ENCODE peak calls at places on chromosome 21, in nine cellular contexts. One of them, this sample, is unnamed.

GRCh38 chr21:44582980-44583799 is 2.8 kb upstream of the KRTAP10-5 start:
- DNase-seq in NCI-H345: peak; percentile 58
- DNase-seq in NCI-H1694 treated with DMSO at 0.1 percent for 48 hours: no peak
- DNase-seq in NCI-H748 treated with DMSO at 0.1 percent for 48 hours: peak; percentile 41
- DNase-seq in MV-4-11: no peak
- DNase-seq in neuronal stem cell: peak; percentile 26
- DNase-seq in caudate nucleus: no peak
- DNase-seq in GM19239: no peak
- DNase-seq in heart left ventricle: peak; percentile 33
- DNase-seq in this sample: no peak

GRCh38 chr21:41641821-41642368 is 125.0 kb downstream of the RIPK4 start:
- DNase-seq in caudate nucleus: no peak
- DNase-seq in neuronal stem cell: no peak
- DNase-seq in NCI-H748 treated with DMSO at 0.1 percent for 48 hours: no peak
- DNase-seq in GM19239: no peak
- DNase-seq in heart left ventricle: peak; percentile 68
- DNase-seq in MV-4-11: no peak
- DNase-seq in NCI-H1694 treated with DMSO at 0.1 percent for 48 hours: no peak
- DNase-seq in NCI-H345: no peak
- DNase-seq in this sample: peak; percentile 13

GRCh38 chr21:35512321-35512720 is 463.2 kb upstream of the RUNX1 start:
- DNase-seq in neuronal stem cell: no peak
- DNase-seq in NCI-H1694 treated with DMSO at 0.1 percent for 48 hours: no peak
- DNase-seq in NCI-H345: no peak
- DNase-seq in heart left ventricle: no peak
- DNase-seq in MV-4-11: peak; percentile 22
- DNase-seq in caudate nucleus: no peak
- DNase-seq in NCI-H748 treated with DMSO at 0.1 percent for 48 hours: no peak
- DNase-seq in GM19239: no peak
- DNase-seq in this sample: no peak

GRCh38 chr21:39111928-39112327 is 71.3 kb downstream of the PSMG1 start:
- DNase-seq in GM19239: no peak
- DNase-seq in NCI-H748 treated with DMSO at 0.1 percent for 48 hours: no peak
- DNase-seq in heart left ventricle: no peak
- DNase-seq in NCI-H345: no peak
- DNase-seq in caudate nucleus: no peak
- DNase-seq in neuronal stem cell: no peak
- DNase-seq in NCI-H1694 treated with DMSO at 0.1 percent for 48 hours: no peak
- DNase-seq in MV-4-11: no peak
- DNase-seq in this sample: no peak

GRCh38 chr21:43936186-43936967 is 71.4 kb downstream of the AGPAT3 start:
- DNase-seq in caudate nucleus: no peak
- DNase-seq in MV-4-11: no peak
- DNase-seq in NCI-H1694 treated with DMSO at 0.1 percent for 48 hours: no peak
- DNase-seq in NCI-H748 treated with DMSO at 0.1 percent for 48 hours: no peak
- DNase-seq in GM19239: no peak
- DNase-seq in NCI-H345: peak; percentile 15
- DNase-seq in heart left ventricle: no peak
- DNase-seq in neuronal stem cell: no peak
- DNase-seq in this sample: no peak

GRCh38 chr21:46368533-46369285 is 44.8 kb downstream of the PCNT start:
- DNase-seq in NCI-H1694 treated with DMSO at 0.1 percent for 48 hours: no peak
- DNase-seq in heart left ventricle: no peak
- DNase-seq in neuronal stem cell: no peak
- DNase-seq in caudate nucleus: no peak
- DNase-seq in NCI-H345: no peak
- DNase-seq in GM19239: peak; percentile 71
- DNase-seq in NCI-H748 treated with DMSO at 0.1 percent for 48 hours: no peak
- DNase-seq in MV-4-11: peak; percentile 71
- DNase-seq in this sample: no peak

GRCh38 chr21:26043891-26044290 is 126.7 kb downstream of the APP start:
- DNase-seq in GM19239: no peak
- DNase-seq in NCI-H345: no peak
- DNase-seq in caudate nucleus: no peak
- DNase-seq in NCI-H1694 treated with DMSO at 0.1 percent for 48 hours: no peak
- DNase-seq in NCI-H748 treated with DMSO at 0.1 percent for 48 hours: no peak
- DNase-seq in neuronal stem cell: no peak
- DNase-seq in MV-4-11: no peak
- DNase-seq in heart left ventricle: no peak
- DNase-seq in this sample: no peak

GRCh38 chr21:32917392-32918135 is 108.2 kb upstream of the OLIG2 start:
- DNase-seq in heart left ventricle: peak; percentile 62
- DNase-seq in NCI-H1694 treated with DMSO at 0.1 percent for 48 hours: no peak
- DNase-seq in NCI-H748 treated with DMSO at 0.1 percent for 48 hours: no peak
- DNase-seq in caudate nucleus: no peak
- DNase-seq in GM19239: no peak
- DNase-seq in NCI-H345: no peak
- DNase-seq in neuronal stem cell: no peak
- DNase-seq in MV-4-11: no peak
- DNase-seq in this sample: no peak

GRCh38 chr21:14096577-14096976 is 114.2 kb downstream of the LIPI start:
- DNase-seq in MV-4-11: no peak
- DNase-seq in NCI-H345: no peak
- DNase-seq in GM19239: no peak
- DNase-seq in caudate nucleus: no peak
- DNase-seq in NCI-H1694 treated with DMSO at 0.1 percent for 48 hours: no peak
- DNase-seq in neuronal stem cell: no peak
- DNase-seq in heart left ventricle: no peak
- DNase-seq in NCI-H748 treated with DMSO at 0.1 percent for 48 hours: no peak
- DNase-seq in this sample: no peak

GRCh38 chr21:45640001-45640887 is 3.3 kb upstream of the PCBP3 start:
- DNase-seq in heart left ventricle: no peak
- DNase-seq in NCI-H1694 treated with DMSO at 0.1 percent for 48 hours: no peak
- DNase-seq in neuronal stem cell: no peak
- DNase-seq in NCI-H748 treated with DMSO at 0.1 percent for 48 hours: no peak
- DNase-seq in caudate nucleus: no peak
- DNase-seq in NCI-H345: no peak
- DNase-seq in GM19239: no peak
- DNase-seq in MV-4-11: peak; percentile 60
- DNase-seq in this sample: no peak

GRCh38 chr21:43868461-43868860 is 3.4 kb downstream of the AGPAT3 start:
- DNase-seq in neuronal stem cell: no peak
- DNase-seq in MV-4-11: no peak
- DNase-seq in NCI-H1694 treated with DMSO at 0.1 percent for 48 hours: no peak
- DNase-seq in NCI-H748 treated with DMSO at 0.1 percent for 48 hours: no peak
- DNase-seq in NCI-H345: no peak
- DNase-seq in heart left ventricle: no peak
- DNase-seq in GM19239: no peak
- DNase-seq in caudate nucleus: no peak
- DNase-seq in this sample: no peak

GRCh38 chr21:46608672-46609111 is 3.8 kb upstream of the S100B start:
- DNase-seq in NCI-H748 treated with DMSO at 0.1 percent for 48 hours: no peak
- DNase-seq in GM19239: no peak
- DNase-seq in MV-4-11: no peak
- DNase-seq in heart left ventricle: no peak
- DNase-seq in neuronal stem cell: no peak
- DNase-seq in caudate nucleus: no peak
- DNase-seq in NCI-H345: no peak
- DNase-seq in NCI-H1694 treated with DMSO at 0.1 percent for 48 hours: no peak
- DNase-seq in this sample: no peak

GRCh38 chr21:34534522-34534921 is 22.5 kb upstream of the KCNE1 start:
- DNase-seq in MV-4-11: peak; percentile 97
- DNase-seq in NCI-H345: no peak
- DNase-seq in GM19239: no peak
- DNase-seq in NCI-H1694 treated with DMSO at 0.1 percent for 48 hours: no peak
- DNase-seq in heart left ventricle: no peak
- DNase-seq in neuronal stem cell: no peak
- DNase-seq in caudate nucleus: peak; percentile 49
- DNase-seq in NCI-H748 treated with DMSO at 0.1 percent for 48 hours: no peak
- DNase-seq in this sample: peak; percentile 86

GRCh38 chr21:28439852-28440251 is 552.8 kb downstream of the LTN1 start:
- DNase-seq in NCI-H748 treated with DMSO at 0.1 percent for 48 hours: no peak
- DNase-seq in GM19239: no peak
- DNase-seq in MV-4-11: no peak
- DNase-seq in neuronal stem cell: no peak
- DNase-seq in heart left ventricle: no peak
- DNase-seq in NCI-H1694 treated with DMSO at 0.1 percent for 48 hours: no peak
- DNase-seq in caudate nucleus: no peak
- DNase-seq in NCI-H345: no peak
- DNase-seq in this sample: no peak

GRCh38 chr21:26449161-26449560 is 123.9 kb downstream of the CYYR1 start:
- DNase-seq in NCI-H345: no peak
- DNase-seq in NCI-H1694 treated with DMSO at 0.1 percent for 48 hours: no peak
- DNase-seq in neuronal stem cell: no peak
- DNase-seq in NCI-H748 treated with DMSO at 0.1 percent for 48 hours: no peak
- DNase-seq in heart left ventricle: no peak
- DNase-seq in MV-4-11: no peak
- DNase-seq in caudate nucleus: no peak
- DNase-seq in GM19239: no peak
- DNase-seq in this sample: no peak

GRCh38 chr21:45655071-45655470 is 11.5 kb downstream of the PCBP3 start:
- DNase-seq in NCI-H1694 treated with DMSO at 0.1 percent for 48 hours: no peak
- DNase-seq in NCI-H345: no peak
- DNase-seq in heart left ventricle: no peak
- DNase-seq in neuronal stem cell: no peak
- DNase-seq in MV-4-11: no peak
- DNase-seq in GM19239: no peak
- DNase-seq in caudate nucleus: no peak
- DNase-seq in NCI-H748 treated with DMSO at 0.1 percent for 48 hours: no peak
- DNase-seq in this sample: no peak

GRCh38 chr21:29221259-29221744 is 77.4 kb upstream of the BACH1 start:
- DNase-seq in caudate nucleus: no peak
- DNase-seq in MV-4-11: no peak
- DNase-seq in NCI-H1694 treated with DMSO at 0.1 percent for 48 hours: no peak
- DNase-seq in heart left ventricle: no peak
- DNase-seq in neuronal stem cell: no peak
- DNase-seq in NCI-H345: no peak
- DNase-seq in GM19239: no peak
- DNase-seq in NCI-H748 treated with DMSO at 0.1 percent for 48 hours: no peak
- DNase-seq in this sample: no peak

GRCh38 chr21:25664462-25665070 is 25.5 kb downstream of the JAM2 start:
- DNase-seq in neuronal stem cell: no peak
- DNase-seq in heart left ventricle: no peak
- DNase-seq in NCI-H748 treated with DMSO at 0.1 percent for 48 hours: no peak
- DNase-seq in NCI-H345: no peak
- DNase-seq in NCI-H1694 treated with DMSO at 0.1 percent for 48 hours: no peak
- DNase-seq in GM19239: no peak
- DNase-seq in MV-4-11: no peak
- DNase-seq in caudate nucleus: no peak
- DNase-seq in this sample: no peak

GRCh38 chr21:45256912-45257672 is 30.6 kb downstream of the POFUT2 start:
- DNase-seq in NCI-H748 treated with DMSO at 0.1 percent for 48 hours: no peak
- DNase-seq in MV-4-11: no peak
- DNase-seq in NCI-H1694 treated with DMSO at 0.1 percent for 48 hours: no peak
- DNase-seq in NCI-H345: no peak
- DNase-seq in neuronal stem cell: no peak
- DNase-seq in GM19239: no peak
- DNase-seq in heart left ventricle: no peak
- DNase-seq in caudate nucleus: no peak
- DNase-seq in this sample: no peak

GRCh38 chr21:19011448-19011847 is 607.9 kb upstream of the TMPRSS15 start:
- DNase-seq in NCI-H1694 treated with DMSO at 0.1 percent for 48 hours: no peak
- DNase-seq in caudate nucleus: no peak
- DNase-seq in NCI-H345: no peak
- DNase-seq in MV-4-11: no peak
- DNase-seq in neuronal stem cell: no peak
- DNase-seq in GM19239: no peak
- DNase-seq in heart left ventricle: no peak
- DNase-seq in NCI-H748 treated with DMSO at 0.1 percent for 48 hours: no peak
- DNase-seq in this sample: no peak

GRCh38 chr21:42003051-42003461 is 7.1 kb downstream of the ZBTB21 start:
- DNase-seq in neuronal stem cell: no peak
- DNase-seq in NCI-H345: no peak
- DNase-seq in caudate nucleus: no peak
- DNase-seq in MV-4-11: no peak
- DNase-seq in heart left ventricle: no peak
- DNase-seq in GM19239: no peak
- DNase-seq in NCI-H748 treated with DMSO at 0.1 percent for 48 hours: no peak
- DNase-seq in NCI-H1694 treated with DMSO at 0.1 percent for 48 hours: no peak
- DNase-seq in this sample: no peak

GRCh38 chr21:42010507-42011493 is 640 bp upstream of the ZBTB21 start:
- DNase-seq in neuronal stem cell: peak; percentile 17
- DNase-seq in MV-4-11: no peak
- DNase-seq in caudate nucleus: no peak
- DNase-seq in NCI-H1694 treated with DMSO at 0.1 percent for 48 hours: peak; percentile 24
- DNase-seq in GM19239: peak; percentile 29
- DNase-seq in NCI-H345: peak; percentile 63
- DNase-seq in heart left ventricle: peak; percentile 84
- DNase-seq in NCI-H748 treated with DMSO at 0.1 percent for 48 hours: peak; percentile 21
- DNase-seq in this sample: no peak

GRCh38 chr21:42532466-42533181 is 19.0 kb downstream of the SLC37A1 start:
- DNase-seq in NCI-H1694 treated with DMSO at 0.1 percent for 48 hours: no peak
- DNase-seq in heart left ventricle: peak; percentile 76
- DNase-seq in NCI-H748 treated with DMSO at 0.1 percent for 48 hours: no peak
- DNase-seq in caudate nucleus: peak; percentile 34
- DNase-seq in MV-4-11: no peak
- DNase-seq in NCI-H345: no peak
- DNase-seq in neuronal stem cell: no peak
- DNase-seq in GM19239: no peak
- DNase-seq in this sample: peak; percentile 46

GRCh38 chr21:38027901-38028300 is 111.6 kb upstream of the KCNJ6 start:
- DNase-seq in caudate nucleus: no peak
- DNase-seq in NCI-H345: no peak
- DNase-seq in heart left ventricle: no peak
- DNase-seq in MV-4-11: no peak
- DNase-seq in NCI-H1694 treated with DMSO at 0.1 percent for 48 hours: no peak
- DNase-seq in neuronal stem cell: no peak
- DNase-seq in GM19239: no peak
- DNase-seq in NCI-H748 treated with DMSO at 0.1 percent for 48 hours: no peak
- DNase-seq in this sample: no peak

GRCh38 chr21:40254540-40255455 is 387.6 kb downstream of the PCP4 start:
- DNase-seq in GM19239: no peak
- DNase-seq in heart left ventricle: no peak
- DNase-seq in NCI-H1694 treated with DMSO at 0.1 percent for 48 hours: no peak
- DNase-seq in NCI-H345: no peak
- DNase-seq in MV-4-11: no peak
- DNase-seq in NCI-H748 treated with DMSO at 0.1 percent for 48 hours: no peak
- DNase-seq in caudate nucleus: no peak
- DNase-seq in neuronal stem cell: no peak
- DNase-seq in this sample: no peak

GRCh38 chr21:38596264-38597042 is 98.2 kb upstream of the ERG start:
- DNase-seq in MV-4-11: no peak
- DNase-seq in NCI-H748 treated with DMSO at 0.1 percent for 48 hours: no peak
- DNase-seq in heart left ventricle: no peak
- DNase-seq in neuronal stem cell: no peak
- DNase-seq in NCI-H345: peak; percentile 46
- DNase-seq in NCI-H1694 treated with DMSO at 0.1 percent for 48 hours: no peak
- DNase-seq in caudate nucleus: no peak
- DNase-seq in GM19239: no peak
- DNase-seq in this sample: no peak

GRCh38 chr21:25967566-25968438 is 202.8 kb downstream of the APP start:
- DNase-seq in NCI-H1694 treated with DMSO at 0.1 percent for 48 hours: no peak
- DNase-seq in heart left ventricle: no peak
- DNase-seq in NCI-H345: no peak
- DNase-seq in MV-4-11: peak; percentile 91
- DNase-seq in neuronal stem cell: no peak
- DNase-seq in caudate nucleus: no peak
- DNase-seq in GM19239: peak; percentile 19
- DNase-seq in NCI-H748 treated with DMSO at 0.1 percent for 48 hours: no peak
- DNase-seq in this sample: no peak

GRCh38 chr21:45055861-45056260 is 18.5 kb upstream of the ADARB1 start:
- DNase-seq in GM19239: no peak
- DNase-seq in NCI-H748 treated with DMSO at 0.1 percent for 48 hours: no peak
- DNase-seq in MV-4-11: peak; percentile 66
- DNase-seq in caudate nucleus: no peak
- DNase-seq in NCI-H345: no peak
- DNase-seq in NCI-H1694 treated with DMSO at 0.1 percent for 48 hours: no peak
- DNase-seq in neuronal stem cell: no peak
- DNase-seq in heart left ventricle: no peak
- DNase-seq in this sample: no peak

GRCh38 chr21:39184050-39184980 is 1.1 kb upstream of the PSMG1 start:
- DNase-seq in NCI-H1694 treated with DMSO at 0.1 percent for 48 hours: peak; percentile 45
- DNase-seq in MV-4-11: no peak
- DNase-seq in NCI-H748 treated with DMSO at 0.1 percent for 48 hours: peak; percentile 16
- DNase-seq in caudate nucleus: no peak
- DNase-seq in neuronal stem cell: no peak
- DNase-seq in heart left ventricle: no peak
- DNase-seq in GM19239: no peak
- DNase-seq in NCI-H345: no peak
- DNase-seq in this sample: no peak

This sample was measured in natural killer cell treated with Interleukin-12 subunit alpha and Interleukin-12 subunit beta and Interleukin-15 and Interleukin-18, amount 100 ng/mL, for 72 hours.